ENCODE peak calls at places on chromosomes 3 and 15, in seven cellular contexts. B is stimulated activated naive CD4-positive, alpha-beta T cell treated with Interleukin-2 at 50 U/mL for 16 hours; F is brain pericyte; H is GM12864; I is GM04503; G is left colon; X is CD4-positive, CD25-positive, alpha-beta regulatory T cell. T is an unnamed sample.

GRCh38 chr3:144358191-144358590 is 386.6 kb downstream of the DIPK2A start:
- DNase-seq in I (no peak), B (no peak), G (no peak), F (no peak), X (no peak), H (no peak), T (no peak)

GRCh38 chr3:14143826-14144225 is 19.0 kb downstream of the TMEM43 start:
- DNase-seq in X (no peak), I (peak; percentile 96), F (no peak), H (no peak), B (no peak), G (no peak), T (peak; percentile 83)

GRCh38 chr3:63661242-63661641 is 8.8 kb downstream of the SNTN start:
- DNase-seq in B (no peak), H (no peak), I (no peak), G (no peak), F (no peak), X (no peak), T (peak; percentile 1)

GRCh38 chr15:40902605-40903561 is 8.6 kb downstream of the VPS18 start:
- DNase-seq in B (no peak), H (no peak), F (no peak), G (no peak), X (no peak), I (no peak), T (no peak)

GRCh38 chr3:154956815-154957214 is 123.3 kb upstream of the MME start:
- DNase-seq in G (no peak), I (no peak), X (no peak), F (no peak), H (no peak), B (no peak), T (no peak)

GRCh38 chr3:159447841-159448240 is 540.8 kb upstream of the IL12A start:
- DNase-seq in X (no peak), I (no peak), F (no peak), G (no peak), H (no peak), B (no peak), T (no peak)

GRCh38 chr15:41284425-41285177 is 47.8 kb downstream of the OIP5 start:
- DNase-seq in X (peak; percentile 81), F (no peak), I (no peak), H (no peak), G (no peak), B (no peak), T (peak; percentile 37)

GRCh38 chr3:78804251-78805037 is 963.4 kb downstream of the ROBO1 start:
- DNase-seq in H (no peak), G (no peak), I (peak; percentile 54), F (no peak), B (no peak), X (no peak), T (no peak)

GRCh38 chr3:161372321-161373260 is 1.3 kb upstream of the SPTSSB start:
- DNase-seq in H (no peak), I (no peak), X (peak; percentile 52), F (no peak), B (no peak), G (peak; percentile 11), T (peak; percentile 5)

GRCh38 chr15:95446854-95447253 is 883.6 kb upstream of the NR2F2 start:
- DNase-seq in X (peak; percentile 78), G (no peak), H (no peak), F (no peak), I (no peak), B (no peak), T (peak; percentile 39)

GRCh38 chr15:101065570-101066221 is 146.5 kb downstream of the LRRK1 start:
- DNase-seq in F (no peak), H (no peak), I (no peak), B (no peak), X (no peak), G (no peak), T (no peak)

GRCh38 chr3:73500321-73500720 is 124.4 kb downstream of the PDZRN3 start:
- DNase-seq in I (peak; percentile 42), H (no peak), X (no peak), F (no peak), G (no peak), B (no peak), T (no peak)

GRCh38 chr15:57060799-57061198 is 142.4 kb downstream of the TCF12 start:
- DNase-seq in I (peak; percentile 32), G (no peak), H (no peak), B (no peak), X (no peak), F (no peak), T (peak; percentile 93)

GRCh38 chr3:12796171-12797123 is at the start of gene CAND2:
- DNase-seq in I (no peak), F (no peak), G (peak; percentile 61), X (peak; percentile 26), H (no peak), B (peak; percentile 13), T (peak; percentile 43)

GRCh38 chr3:81502251-81502650 is 259.2 kb downstream of the GBE1 start:
- DNase-seq in I (no peak), G (no peak), X (no peak), F (no peak), H (no peak), B (no peak), T (no peak)

GRCh38 chr3:73432021-73432722 is 192.6 kb downstream of the PDZRN3 start:
- DNase-seq in H (no peak), B (no peak), F (no peak), I (no peak), X (peak; percentile 38), G (peak; percentile 17), T (peak; percentile 5)

GRCh38 chr15:91522609-91523332 is 330.7 kb upstream of the SLCO3A1 start:
- DNase-seq in B (no peak), X (peak; percentile 66), I (no peak), G (no peak), H (no peak), F (no peak), T (no peak)

GRCh38 chr3:38992117-38992779 is 59.5 kb downstream of the SCN11A start:
- DNase-seq in F (no peak), X (no peak), B (no peak), H (no peak), G (no peak), I (peak; percentile 44), T (peak; percentile 36)

GRCh38 chr3:186070996-186071395 is 37.9 kb downstream of the ETV5 start:
- DNase-seq in G (no peak), B (no peak), X (no peak), F (no peak), H (no peak), I (no peak), T (no peak)

GRCh38 chr15:85828869-85829268 is 34.1 kb upstream of the KLHL25 start:
- DNase-seq in B (no peak), G (no peak), X (no peak), H (no peak), I (no peak), F (no peak), T (no peak)

GRCh38 chr15:71252036-71252898 is 137.0 kb downstream of the THSD4 start:
- DNase-seq in F (no peak), I (no peak), G (no peak), B (no peak), H (no peak), X (no peak), T (peak; percentile 49)

GRCh38 chr3:189766416-189766815 is 135.2 kb downstream of the TP63 start:
- DNase-seq in H (no peak), F (no peak), B (no peak), I (peak; percentile 13), X (no peak), G (no peak), T (no peak)

GRCh38 chr3:178778579-178778978 is 242.3 kb downstream of the KCNMB2 start:
- DNase-seq in H (no peak), G (peak; percentile 36), B (no peak), X (no peak), I (no peak), F (no peak), T (no peak)

GRCh38 chr15:32956006-32956405 is 238.2 kb downstream of the GREM1 start:
- DNase-seq in B (no peak), X (no peak), F (peak; percentile 71), I (peak; percentile 56), G (no peak), H (peak; percentile 4), T (peak; percentile 2)

GRCh38 chr15:66241301-66241700 is 12.2 kb downstream of the MEGF11 start:
- DNase-seq in G (no peak), B (no peak), H (no peak), X (no peak), F (no peak), I (no peak), T (no peak)

T was measured in dermis microvascular lymphatic vessel endothelial cell.